ENCODE peak calls at places on chromosomes 7 and 10, in four cellular contexts. V is epithelial cell of proximal tubule, O is OCI-LY7, B is K562. G is an unnamed sample.

GRCh38 chr10:2475711-2476110 is 591.6 kb upstream of the PFKP start:
- DNase-seq in V (no peak), O (no peak), B (no peak), G (no peak)

GRCh38 chr10:52318136-52318810 is 4.2 kb downstream of the DKK1 start:
- DNase-seq in V (no peak), O (no peak), B (no peak), G (no peak)

GRCh38 chr7:1667566-1668485 is 2.3 kb upstream of the ELFN1 start:
- DNase-seq in V (no peak), O (no peak), B (peak; percentile 50), G (no peak)

GRCh38 chr7:36777062-36777461 is 52.8 kb upstream of the AOAH start:
- DNase-seq in V (no peak), O (no peak), B (no peak), G (no peak)

GRCh38 chr10:58856508-58857240 is 319.8 kb upstream of the PHYHIPL start:
- DNase-seq in V (peak; percentile 98), O (no peak), B (no peak), G (no peak)

GRCh38 chr7:144391014-144391413 is 12.5 kb downstream of the NOBOX start:
- DNase-seq in V (no peak), O (no peak), B (no peak), G (no peak)

GRCh38 chr7:131188367-131189339 is 139.0 kb upstream of the MKLN1 start:
- DNase-seq in V (no peak), O (no peak), B (peak; percentile 38), G (no peak)

GRCh38 chr7:47040795-47041194 is 541.1 kb downstream of the TNS3 start:
- DNase-seq in V (no peak), O (no peak), B (no peak), G (no peak)

GRCh38 chr10:70461397-70462348 is 16.9 kb upstream of the PALD1 start:
- DNase-seq in V (no peak), O (peak; percentile 74), B (peak; percentile 82), G (peak; percentile 58)

GRCh38 chr7:38465946-38466345 is 165.2 kb downstream of the AMPH start:
- DNase-seq in V (no peak), O (no peak), B (no peak), G (no peak)

GRCh38 chr7:131538071-131538790 is 18.2 kb downstream of the PODXL start:
- DNase-seq in V (no peak), O (no peak), B (no peak), G (no peak)

GRCh38 chr10:86792768-86793167 is 36.3 kb downstream of the BMPR1A start:
- DNase-seq in V (no peak), O (no peak), B (no peak), G (no peak)

GRCh38 chr10:66637273-66638036 is 288.4 kb upstream of the LRRTM3 start:
- DNase-seq in V (no peak), O (no peak), B (no peak), G (no peak)

GRCh38 chr10:23467024-23467423 is 28.1 kb downstream of the OTUD1 start:
- DNase-seq in V (no peak), O (no peak), B (no peak), G (no peak)

GRCh38 chr7:101031082-101031481 is 11.2 kb downstream of the MUC17 start:
- DNase-seq in V (no peak), O (no peak), B (no peak), G (no peak)

GRCh38 chr7:141477866-141478265 is 73.3 kb upstream of the AGK start:
- DNase-seq in V (no peak), O (no peak), B (no peak), G (no peak)

GRCh38 chr10:125005312-125006187 is 63.6 kb downstream of the ZRANB1 start:
- DNase-seq in V (no peak), O (no peak), B (no peak), G (no peak)

GRCh38 chr10:114362831-114363355 is 41.4 kb downstream of the AFAP1L2 start:
- DNase-seq in V (no peak), O (no peak), B (no peak), G (no peak)

GRCh38 chr7:1282679-1283078 is 50.0 kb downstream of the UNCX start:
- DNase-seq in V (no peak), O (no peak), B (no peak), G (no peak)

GRCh38 chr10:91410638-91411367 is 659 bp downstream of the HECTD2 start:
- DNase-seq in V (no peak), O (no peak), B (peak; percentile 27), G (no peak)

GRCh38 chr10:49397036-49397999 is 1.4 kb upstream of the DRGX start:
- DNase-seq in V (no peak), O (no peak), B (no peak), G (peak; percentile 68)

GRCh38 chr7:138932870-138933269 is 48.3 kb downstream of the KIAA1549 start:
- DNase-seq in V (no peak), O (no peak), B (no peak), G (no peak)

GRCh38 chr7:30308392-30308791 is 24.0 kb downstream of the ZNRF2 start:
- DNase-seq in V (no peak), O (no peak), B (no peak), G (no peak)

GRCh38 chr7:2821842-2822507 is 22.1 kb downstream of the GNA12 start:
- DNase-seq in V (peak; percentile 58), O (peak; percentile 81), B (no peak), G (no peak)

GRCh38 chr10:49174261-49174925 is 13.8 kb downstream of the TMEM273 start:
- DNase-seq in V (no peak), O (peak; percentile 34), B (peak; percentile 71), G (no peak)

GRCh38 chr10:60430017-60430416 is 40.3 kb upstream of the ANK3 start:
- DNase-seq in V (peak; percentile 40), O (no peak), B (no peak), G (no peak)

GRCh38 chr10:113706623-113707022 is 26.9 kb downstream of the CASP7 start:
- DNase-seq in V (no peak), O (no peak), B (no peak), G (no peak)

GRCh38 chr10:126969310-126969709 is 64.1 kb downstream of the DOCK1 start:
- DNase-seq in V (no peak), O (no peak), B (no peak), G (no peak)

GRCh38 chr7:84913731-84914130 is 273.1 kb downstream of the SEMA3D start:
- DNase-seq in V (no peak), O (no peak), B (no peak), G (no peak)

GRCh38 chr7:19353158-19353557 is 207.9 kb upstream of the FERD3L start:
- DNase-seq in V (no peak), O (no peak), B (no peak), G (no peak)

GRCh38 chr7:150379590-150380379 is 655 bp downstream of the ZNF775 start:
- DNase-seq in V (no peak), O (no peak), B (peak; percentile 71), G (no peak)

GRCh38 chr10:26481914-26482550 is 43.9 kb downstream of the APBB1IP start:
- DNase-seq in V (no peak), O (peak; percentile 86), B (no peak), G (no peak)

GRCh38 chr10:26799342-26799741 is 61.4 kb downstream of the ABI1 start:
- DNase-seq in V (no peak), O (peak; percentile 97), B (no peak), G (no peak)

DNA sequence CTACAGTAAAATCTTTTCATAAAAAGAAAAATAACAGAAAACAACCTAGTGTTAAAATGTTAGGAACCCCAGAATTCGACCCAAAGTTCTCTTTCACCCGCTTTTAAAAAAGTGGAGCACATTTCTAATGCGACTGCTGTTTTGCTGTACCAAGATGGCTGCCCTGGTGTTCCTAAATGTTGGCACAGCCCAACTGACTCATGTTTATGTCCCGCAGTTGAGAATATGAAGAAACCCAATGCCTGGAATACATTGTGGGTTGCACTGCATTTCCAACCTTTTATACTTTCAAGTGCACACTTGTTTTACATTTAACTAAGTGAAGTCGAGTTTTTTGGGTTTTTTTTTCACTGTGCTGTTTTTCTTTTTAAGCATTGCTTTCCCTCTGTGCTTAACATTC is 944 bp downstream of the STEAP1B start:
- DNase-seq in V (no peak), O (no peak), B (no peak), G (no peak)
- H3K4me3 ChIP-seq in V (no peak overlapping the region), O (no peak overlapping the region), B (peak overlapping the region; percentile 50), G (no peak overlapping the region)

DNA sequence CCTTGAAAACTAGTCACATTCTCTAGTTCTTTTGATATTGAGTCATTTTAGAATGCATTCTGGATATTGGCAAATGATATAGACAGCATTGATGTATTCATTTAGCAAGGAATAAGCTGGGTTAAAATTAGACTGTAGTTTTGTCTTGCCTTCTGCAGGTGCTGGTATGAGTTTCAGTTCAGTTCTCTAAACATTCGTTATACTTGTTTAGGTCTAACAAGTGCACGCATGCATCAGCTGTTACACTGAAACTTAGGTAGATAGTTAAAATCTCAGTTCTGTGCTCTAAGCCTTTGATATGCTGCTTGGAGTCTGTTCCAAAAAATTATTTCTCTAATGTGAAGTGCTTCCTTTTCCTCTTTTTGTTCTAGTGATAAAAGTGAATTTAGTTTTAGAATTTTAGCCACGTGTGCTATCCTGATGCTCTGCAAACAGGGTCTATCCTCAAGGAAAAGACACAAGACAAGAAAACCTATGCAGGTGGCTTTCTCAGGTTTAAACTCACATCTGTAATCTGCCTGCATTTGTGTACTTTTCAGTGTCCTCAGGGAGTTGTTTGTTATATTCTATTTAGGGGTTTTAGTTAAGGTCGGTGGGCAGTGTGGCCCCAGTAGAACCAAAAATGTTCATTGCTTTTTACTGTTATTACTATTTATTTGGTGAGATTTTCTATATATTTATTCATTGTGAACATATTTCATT is 409.0 kb downstream of the CDC14C start:
- DNase-seq in V (no peak), O (peak; percentile 94), B (no peak), G (no peak)
- TF ChIP-seq CTCF in V (no peak), O (no peak), B (no peak), G (no peak)

GRCh38 chr7:79647711-79648110 is 194.2 kb upstream of the MAGI2 start:
- DNase-seq in V (no peak), O (no peak), B (no peak), G (no peak)

GRCh38 chr7:79646278-79646677 is 192.8 kb upstream of the MAGI2 start:
- DNase-seq in V (no peak), O (no peak), B (no peak), G (no peak)
- H3K4me3 ChIP-seq in V (no peak overlapping the region), O (no peak overlapping the region), B (no peak overlapping the region), G (no peak overlapping the region)

DNA sequence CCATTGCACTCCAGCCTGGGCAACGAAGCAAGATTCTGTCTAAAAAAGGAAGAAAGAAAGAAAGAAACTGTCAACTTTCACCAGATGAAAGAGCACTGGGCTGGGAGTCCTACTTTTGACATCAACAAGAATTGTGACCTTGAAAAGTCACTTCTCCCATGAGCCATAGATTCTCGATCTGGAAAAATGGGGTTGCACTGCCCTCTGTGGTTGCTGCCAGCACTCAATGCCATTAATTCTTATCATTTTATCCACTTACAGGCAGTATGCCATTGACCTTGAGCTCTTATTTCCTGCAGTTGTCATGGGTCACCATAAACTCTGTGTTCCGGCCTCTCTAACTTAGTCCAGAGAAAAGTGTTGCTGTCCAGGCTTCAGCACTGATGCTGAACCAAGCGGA is 137.2 kb downstream of the NOC3L start:
- DNase-seq in V (no peak), O (no peak), B (peak; percentile 7), G (no peak)
- TF ChIP-seq CTCF in V (peak; percentile 41), O (no peak), B (peak; percentile 24), G (peak; percentile 30)

DNA sequence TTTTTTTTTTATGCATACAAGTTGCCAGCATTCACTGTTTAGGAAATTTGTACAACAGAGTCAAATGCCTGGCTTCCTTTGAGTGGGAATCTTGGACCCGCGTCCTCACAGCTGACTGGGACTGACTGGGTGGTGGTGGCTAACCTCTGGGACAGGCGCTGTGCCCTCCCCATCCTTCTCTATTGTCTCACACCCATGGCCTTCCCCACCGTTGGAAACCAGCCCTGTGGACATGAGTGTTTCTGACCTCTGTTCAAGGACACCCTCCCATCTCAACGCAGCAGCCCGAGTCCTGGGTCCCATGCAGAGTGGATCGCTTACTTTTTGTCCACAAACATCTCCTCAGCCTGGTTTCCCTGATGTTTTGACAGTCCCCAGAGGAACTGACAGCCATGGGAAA is 125.1 kb upstream of the PPIF start:
- DNase-seq in V (no peak), O (no peak), B (no peak), G (no peak)
- H3K4me3 ChIP-seq in V (no peak overlapping the region), O (no peak overlapping the region), B (no peak overlapping the region), G (no peak overlapping the region)

G was measured in BE2C.